ENCODE peak calls at places on chromosomes 16 and 17, in eight cellular contexts. One of them, this sample, is unnamed.
A peak's percentile ranks its signal among the peaks of the same experiment; 100 is the strongest.

GRCh38 chr17:41654134-41654907 is 29.9 kb upstream of the KRT17 start:
- DNase-seq in breast epithelium: peak; percentile 97
- DNase-seq in PC-9: peak; percentile 97
- DNase-seq in HL-60: no peak
- DNase-seq in endothelial cell of umbilical vein: no peak
- DNase-seq in brain microvascular endothelial cell: no peak
- DNase-seq in stomach: peak; percentile 94
- DNase-seq in CD4-positive, alpha-beta memory T cell: no peak
- DNase-seq in this sample: peak; percentile 99

GRCh38 chr17:48748728-48749566 is 20.4 kb upstream of the HOXB13 start:
- DNase-seq in stomach: no peak
- DNase-seq in breast epithelium: no peak
- DNase-seq in CD4-positive, alpha-beta memory T cell: no peak
- DNase-seq in endothelial cell of umbilical vein: no peak
- DNase-seq in HL-60: no peak
- DNase-seq in brain microvascular endothelial cell: no peak
- DNase-seq in PC-9: no peak
- DNase-seq in this sample: no peak

GRCh38 chr16:81639348-81639747 is 139.7 kb upstream of the PLCG2 start:
- DNase-seq in CD4-positive, alpha-beta memory T cell: no peak
- DNase-seq in stomach: no peak
- DNase-seq in breast epithelium: no peak
- DNase-seq in brain microvascular endothelial cell: no peak
- DNase-seq in HL-60: no peak
- DNase-seq in endothelial cell of umbilical vein: no peak
- DNase-seq in PC-9: no peak
- DNase-seq in this sample: no peak

GRCh38 chr16:7691533-7691932 is 358.9 kb downstream of the RBFOX1 start:
- DNase-seq in CD4-positive, alpha-beta memory T cell: no peak
- DNase-seq in stomach: no peak
- DNase-seq in endothelial cell of umbilical vein: no peak
- DNase-seq in breast epithelium: no peak
- DNase-seq in brain microvascular endothelial cell: no peak
- DNase-seq in HL-60: no peak
- DNase-seq in PC-9: no peak
- DNase-seq in this sample: no peak

GRCh38 chr17:2799653-2800052 is 3.4 kb downstream of the RAP1GAP2 start:
- DNase-seq in CD4-positive, alpha-beta memory T cell: no peak
- DNase-seq in stomach: no peak
- DNase-seq in breast epithelium: no peak
- DNase-seq in endothelial cell of umbilical vein: no peak
- DNase-seq in HL-60: no peak
- DNase-seq in brain microvascular endothelial cell: no peak
- DNase-seq in PC-9: no peak
- DNase-seq in this sample: no peak

GRCh38 chr17:48457080-48457836 is 27.2 kb upstream of the SKAP1 start:
- DNase-seq in brain microvascular endothelial cell: peak; percentile 17
- DNase-seq in HL-60: peak; percentile 64
- DNase-seq in PC-9: peak; percentile 51
- DNase-seq in CD4-positive, alpha-beta memory T cell: peak; percentile 82
- DNase-seq in breast epithelium: peak; percentile 20
- DNase-seq in endothelial cell of umbilical vein: peak; percentile 70
- DNase-seq in stomach: peak; percentile 63
- DNase-seq in this sample: no peak

GRCh38 chr16:2325791-2326190 is 14.7 kb downstream of the ABCA3 start:
- DNase-seq in endothelial cell of umbilical vein: no peak
- DNase-seq in stomach: no peak
- DNase-seq in brain microvascular endothelial cell: no peak
- DNase-seq in PC-9: no peak
- DNase-seq in breast epithelium: no peak
- DNase-seq in CD4-positive, alpha-beta memory T cell: no peak
- DNase-seq in HL-60: no peak
- DNase-seq in this sample: no peak

GRCh38 chr16:49112754-49113153 is 168.9 kb downstream of the CBLN1 start:
- DNase-seq in CD4-positive, alpha-beta memory T cell: no peak
- DNase-seq in endothelial cell of umbilical vein: no peak
- DNase-seq in PC-9: no peak
- DNase-seq in brain microvascular endothelial cell: no peak
- DNase-seq in stomach: no peak
- DNase-seq in HL-60: no peak
- DNase-seq in breast epithelium: no peak
- DNase-seq in this sample: no peak

GRCh38 chr16:50210266-50211038 is 55.9 kb upstream of the ADCY7 start:
- DNase-seq in endothelial cell of umbilical vein: peak; percentile 86
- DNase-seq in HL-60: peak; percentile 74
- DNase-seq in breast epithelium: peak; percentile 58
- DNase-seq in stomach: peak; percentile 81
- DNase-seq in PC-9: peak; percentile 53
- DNase-seq in CD4-positive, alpha-beta memory T cell: peak; percentile 55
- DNase-seq in brain microvascular endothelial cell: peak; percentile 80
- DNase-seq in this sample: no peak

GRCh38 chr17:49862781-49863331 is 15.0 kb upstream of the TAC4 start:
- DNase-seq in CD4-positive, alpha-beta memory T cell: no peak
- DNase-seq in PC-9: no peak
- DNase-seq in breast epithelium: no peak
- DNase-seq in endothelial cell of umbilical vein: no peak
- DNase-seq in HL-60: no peak
- DNase-seq in brain microvascular endothelial cell: no peak
- DNase-seq in stomach: no peak
- DNase-seq in this sample: no peak

GRCh38 chr17:63116967-63117366 is 150.9 kb downstream of the TANC2 start:
- DNase-seq in CD4-positive, alpha-beta memory T cell: no peak
- DNase-seq in PC-9: no peak
- DNase-seq in stomach: no peak
- DNase-seq in brain microvascular endothelial cell: peak; percentile 41
- DNase-seq in HL-60: no peak
- DNase-seq in endothelial cell of umbilical vein: no peak
- DNase-seq in breast epithelium: no peak
- DNase-seq in this sample: peak; percentile 66

GRCh38 chr16:60064026-60064425 is 1329.9 kb upstream of the GOT2 start:
- DNase-seq in brain microvascular endothelial cell: no peak
- DNase-seq in stomach: no peak
- DNase-seq in breast epithelium: no peak
- DNase-seq in PC-9: no peak
- DNase-seq in CD4-positive, alpha-beta memory T cell: no peak
- DNase-seq in HL-60: no peak
- DNase-seq in endothelial cell of umbilical vein: no peak
- DNase-seq in this sample: no peak

GRCh38 chr16:70579648-70580630 is 56.3 kb downstream of the SF3B3 start:
- DNase-seq in endothelial cell of umbilical vein: no peak
- DNase-seq in stomach: peak; percentile 53
- DNase-seq in brain microvascular endothelial cell: no peak
- DNase-seq in HL-60: no peak
- DNase-seq in breast epithelium: peak; percentile 63
- DNase-seq in PC-9: no peak
- DNase-seq in CD4-positive, alpha-beta memory T cell: no peak
- DNase-seq in this sample: no peak

GRCh38 chr16:47037746-47038458 is 64.4 kb upstream of the DNAJA2 start:
- DNase-seq in endothelial cell of umbilical vein: peak; percentile 76
- DNase-seq in stomach: peak; percentile 92
- DNase-seq in HL-60: peak; percentile 84
- DNase-seq in PC-9: peak; percentile 89
- DNase-seq in breast epithelium: peak; percentile 61
- DNase-seq in CD4-positive, alpha-beta memory T cell: peak; percentile 86
- DNase-seq in brain microvascular endothelial cell: peak; percentile 72
- DNase-seq in this sample: no peak

GRCh38 chr17:35433075-35433894 is 985 bp upstream of the SLFN12 start:
- DNase-seq in PC-9: peak; percentile 77
- DNase-seq in endothelial cell of umbilical vein: peak; percentile 96
- DNase-seq in brain microvascular endothelial cell: peak; percentile 98
- DNase-seq in HL-60: peak; percentile 90
- DNase-seq in stomach: peak; percentile 69
- DNase-seq in CD4-positive, alpha-beta memory T cell: peak; percentile 39
- DNase-seq in breast epithelium: peak; percentile 88
- DNase-seq in this sample: peak; percentile 85

GRCh38 chr16:5205394-5206040 is 107.9 kb upstream of the EEF2KMT start:
- DNase-seq in breast epithelium: no peak
- DNase-seq in endothelial cell of umbilical vein: no peak
- DNase-seq in stomach: no peak
- DNase-seq in PC-9: no peak
- DNase-seq in HL-60: no peak
- DNase-seq in brain microvascular endothelial cell: no peak
- DNase-seq in CD4-positive, alpha-beta memory T cell: no peak
- DNase-seq in this sample: no peak

GRCh38 chr17:79135628-79136405 is 61.2 kb downstream of the ENGASE start:
- DNase-seq in CD4-positive, alpha-beta memory T cell: no peak
- DNase-seq in stomach: no peak
- DNase-seq in endothelial cell of umbilical vein: no peak
- DNase-seq in HL-60: no peak
- DNase-seq in breast epithelium: no peak
- DNase-seq in brain microvascular endothelial cell: no peak
- DNase-seq in PC-9: no peak
- DNase-seq in this sample: no peak

GRCh38 chr16:55439101-55439690 is 39.8 kb upstream of the MMP2 start:
- DNase-seq in PC-9: no peak
- DNase-seq in CD4-positive, alpha-beta memory T cell: no peak
- DNase-seq in breast epithelium: no peak
- DNase-seq in HL-60: peak; percentile 19
- DNase-seq in brain microvascular endothelial cell: no peak
- DNase-seq in endothelial cell of umbilical vein: no peak
- DNase-seq in stomach: no peak
- DNase-seq in this sample: peak; percentile 14

GRCh38 chr17:27318228-27318627 is 24.3 kb downstream of the WSB1 start:
- DNase-seq in breast epithelium: no peak
- DNase-seq in PC-9: no peak
- DNase-seq in stomach: no peak
- DNase-seq in endothelial cell of umbilical vein: no peak
- DNase-seq in CD4-positive, alpha-beta memory T cell: no peak
- DNase-seq in HL-60: no peak
- DNase-seq in brain microvascular endothelial cell: no peak
- DNase-seq in this sample: no peak

GRCh38 chr17:38405654-38406053 is 22.6 kb upstream of the ARHGAP23 start:
- DNase-seq in HL-60: no peak
- DNase-seq in brain microvascular endothelial cell: no peak
- DNase-seq in endothelial cell of umbilical vein: no peak
- DNase-seq in breast epithelium: no peak
- DNase-seq in PC-9: no peak
- DNase-seq in stomach: no peak
- DNase-seq in CD4-positive, alpha-beta memory T cell: no peak
- DNase-seq in this sample: no peak

GRCh38 chr16:68752602-68753001 is 15.5 kb downstream of the CDH1 start:
- DNase-seq in endothelial cell of umbilical vein: no peak
- DNase-seq in brain microvascular endothelial cell: no peak
- DNase-seq in HL-60: no peak
- DNase-seq in stomach: no peak
- DNase-seq in breast epithelium: no peak
- DNase-seq in PC-9: no peak
- DNase-seq in CD4-positive, alpha-beta memory T cell: no peak
- DNase-seq in this sample: no peak
- H3K27ac ChIP-seq in endothelial cell of umbilical vein: no peak overlapping the region
- H3K27ac ChIP-seq in brain microvascular endothelial cell: no peak overlapping the region
- H3K27ac ChIP-seq in HL-60: no peak overlapping the region
- H3K27ac ChIP-seq in stomach: no peak overlapping the region
- H3K27ac ChIP-seq in breast epithelium: peak overlapping the region; percentile 58
- H3K27ac ChIP-seq in PC-9: peak overlapping the region; percentile 55
- H3K27ac ChIP-seq in CD4-positive, alpha-beta memory T cell: no peak overlapping the region
- H3K27ac ChIP-seq in this sample: peak overlapping the region; percentile 100

GRCh38 chr16:66510711-66511614 is 39.0 kb downstream of the TK2 start:
- DNase-seq in endothelial cell of umbilical vein: no peak
- DNase-seq in stomach: peak; percentile 66
- DNase-seq in breast epithelium: no peak
- DNase-seq in PC-9: peak; percentile 34
- DNase-seq in HL-60: no peak
- DNase-seq in brain microvascular endothelial cell: no peak
- DNase-seq in CD4-positive, alpha-beta memory T cell: no peak
- DNase-seq in this sample: no peak
- H3K27ac ChIP-seq in endothelial cell of umbilical vein: peak overlapping the region; percentile 86
- H3K27ac ChIP-seq in stomach: peak overlapping the region; percentile 61
- H3K27ac ChIP-seq in breast epithelium: peak overlapping the region; percentile 88
- H3K27ac ChIP-seq in PC-9: peak overlapping the region; percentile 97
- H3K27ac ChIP-seq in HL-60: no peak overlapping the region
- H3K27ac ChIP-seq in brain microvascular endothelial cell: no peak overlapping the region
- H3K27ac ChIP-seq in CD4-positive, alpha-beta memory T cell: no peak overlapping the region
- H3K27ac ChIP-seq in this sample: peak overlapping the region; percentile 78

DNA sequence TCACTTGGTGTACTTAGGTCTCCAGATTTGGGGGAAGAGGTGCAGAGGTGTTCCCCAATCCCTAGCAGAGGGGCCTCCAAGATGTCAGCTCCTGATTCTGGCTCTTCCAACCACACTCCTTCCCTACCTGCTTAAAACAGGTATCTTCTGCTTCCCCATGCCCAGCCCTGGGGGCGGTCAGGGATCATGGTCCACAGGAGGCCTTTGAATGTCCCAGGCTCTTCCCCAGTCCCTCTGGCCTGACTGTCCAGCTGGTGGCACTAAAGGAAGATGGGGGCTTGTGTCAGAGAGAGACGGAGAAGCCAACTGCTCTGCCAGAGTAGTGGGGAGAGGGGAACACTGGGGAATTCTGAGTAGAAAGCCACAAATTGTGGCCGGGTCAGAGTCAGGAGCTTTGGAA is 3.8 kb downstream of the ARL4D start:
- DNase-seq in brain microvascular endothelial cell: no peak
- DNase-seq in CD4-positive, alpha-beta memory T cell: no peak
- DNase-seq in endothelial cell of umbilical vein: no peak
- DNase-seq in PC-9: no peak
- DNase-seq in breast epithelium: no peak
- DNase-seq in HL-60: no peak
- DNase-seq in stomach: no peak
- DNase-seq in this sample: no peak
- H3K27ac ChIP-seq in brain microvascular endothelial cell: no peak overlapping the region
- H3K27ac ChIP-seq in CD4-positive, alpha-beta memory T cell: no peak overlapping the region
- H3K27ac ChIP-seq in endothelial cell of umbilical vein: no peak overlapping the region
- H3K27ac ChIP-seq in PC-9: no peak overlapping the region
- H3K27ac ChIP-seq in breast epithelium: no peak overlapping the region
- H3K27ac ChIP-seq in HL-60: no peak overlapping the region
- H3K27ac ChIP-seq in stomach: peak overlapping the region; percentile 93
- H3K27ac ChIP-seq in this sample: peak overlapping the region; percentile 87

GRCh38 chr17:59331129-59331928 is at the start of gene YPEL2:
- DNase-seq in stomach: peak; percentile 97
- DNase-seq in brain microvascular endothelial cell: peak; percentile 92
- DNase-seq in endothelial cell of umbilical vein: peak; percentile 96
- DNase-seq in PC-9: peak; percentile 95
- DNase-seq in breast epithelium: peak; percentile 89
- DNase-seq in CD4-positive, alpha-beta memory T cell: peak; percentile 86
- DNase-seq in HL-60: peak; percentile 91
- DNase-seq in this sample: peak; percentile 72
- H3K27ac ChIP-seq in stomach: peak within 1 kb of the TSS; percentile 96
- H3K27ac ChIP-seq in brain microvascular endothelial cell: peak within 1 kb of the TSS; percentile 54
- H3K27ac ChIP-seq in endothelial cell of umbilical vein: peak within 1 kb of the TSS; percentile 69
- H3K27ac ChIP-seq in PC-9: peak within 1 kb of the TSS; percentile 50
- H3K27ac ChIP-seq in breast epithelium: peak within 1 kb of the TSS; percentile 94
- H3K27ac ChIP-seq in CD4-positive, alpha-beta memory T cell: peak within 1 kb of the TSS; percentile 62
- H3K27ac ChIP-seq in HL-60: peak within 1 kb of the TSS; percentile 68
- H3K27ac ChIP-seq in this sample: peak within 1 kb of the TSS; percentile 16

GRCh38 chr17:29039764-29040598 is 3.0 kb upstream of the PIPOX start:
- DNase-seq in stomach: no peak
- DNase-seq in endothelial cell of umbilical vein: no peak
- DNase-seq in HL-60: no peak
- DNase-seq in brain microvascular endothelial cell: peak; percentile 67
- DNase-seq in breast epithelium: peak; percentile 25
- DNase-seq in PC-9: peak; percentile 21
- DNase-seq in CD4-positive, alpha-beta memory T cell: no peak
- DNase-seq in this sample: peak; percentile 18
- H3K27ac ChIP-seq in stomach: no peak overlapping the region
- H3K27ac ChIP-seq in endothelial cell of umbilical vein: no peak overlapping the region
- H3K27ac ChIP-seq in HL-60: no peak overlapping the region
- H3K27ac ChIP-seq in brain microvascular endothelial cell: no peak overlapping the region
- H3K27ac ChIP-seq in breast epithelium: no peak overlapping the region
- H3K27ac ChIP-seq in PC-9: no peak overlapping the region
- H3K27ac ChIP-seq in CD4-positive, alpha-beta memory T cell: no peak overlapping the region
- H3K27ac ChIP-seq in this sample: peak overlapping the region; percentile 21